ENCODE peak calls at places on chromosomes 5 and 9, in nine cellular contexts. Z is lower lobe of right lung, B is GM20000, U is posterior vena cava, T is H7, V is hepatocyte, A is GM12892, H is neural progenitor cell, S is RCC 7860. Y is an unnamed sample.

GRCh38 chr5:142087920-142088679 is 20.5 kb upstream of the NDFIP1 start:
- DNase-seq in S (no peak), U (no peak), B (no peak), V (no peak), H (no peak), T (no peak), Z (no peak), A (no peak), Y (no peak)

GRCh38 chr9:38141751-38142150 is 72.7 kb upstream of the SHB start:
- DNase-seq in H (no peak), U (no peak), T (no peak), B (no peak), V (no peak), S (peak; percentile 95), A (no peak), Z (no peak), Y (no peak)

GRCh38 chr9:127123239-127123935 is 952 bp upstream of the ANGPTL2 start:
- DNase-seq in S (no peak), B (no peak), A (no peak), H (no peak), Z (no peak), U (peak; percentile 52), T (no peak), V (no peak), Y (no peak)

GRCh38 chr9:69583641-69584234 is 88.4 kb downstream of the APBA1 start:
- DNase-seq in V (no peak), A (no peak), B (no peak), S (no peak), U (no peak), T (no peak), Z (no peak), H (no peak), Y (no peak)

GRCh38 chr9:136059851-136060670 is 35.0 kb downstream of the NACC2 start:
- DNase-seq in T (peak; percentile 55), B (no peak), S (no peak), Z (no peak), H (no peak), A (peak; percentile 5), V (peak; percentile 56), U (peak; percentile 78), Y (no peak)

GRCh38 chr5:4007001-4007400 is 411.4 kb downstream of the IRX1 start:
- DNase-seq in T (no peak), S (no peak), B (no peak), H (no peak), U (no peak), Z (no peak), A (no peak), V (no peak), Y (no peak)

GRCh38 chr5:57171818-57172465 is 1.9 kb upstream of the GPBP1 start:
- DNase-seq in A (no peak), V (peak; percentile 60), U (no peak), B (no peak), S (peak; percentile 16), Z (no peak), H (no peak), T (no peak), Y (no peak)

GRCh38 chr5:15574806-15575205 is 74.8 kb downstream of the FBXL7 start:
- DNase-seq in Z (no peak), A (no peak), U (no peak), H (no peak), V (no peak), S (no peak), B (no peak), T (no peak), Y (no peak)

GRCh38 chr9:123382659-123383511 is 26.9 kb downstream of the CRB2 start:
- DNase-seq in Z (no peak), U (no peak), S (no peak), A (no peak), H (no peak), V (no peak), T (no peak), B (no peak), Y (no peak)

GRCh38 chr9:117214416-117214815 is 200.4 kb downstream of the ASTN2 start:
- DNase-seq in T (no peak), H (no peak), S (no peak), U (no peak), B (no peak), V (no peak), Z (no peak), A (no peak), Y (no peak)

Y was measured in hypothalamus.